ENCODE peak calls at places on chromosome 1, in ten cellular contexts. Y is T-helper 1 cell, Q is mucosa of descending colon, H is NCI-H1694, B is non-pigmented ciliary epithelial cell, Z is GM12865, U is ovary, G is GOT3, T is NAMALWA, K is NCI-H446. M is an unnamed sample.
A peak's percentile ranks its signal among the peaks of the same experiment; 100 is the strongest.

GRCh38 chr1:170856455-170856854 is 78.9 kb upstream of the MROH9 start:
- DNase-seq in Q (no peak), G (no peak), T (no peak), U (no peak), Z (no peak), K (no peak), Y (no peak), H (no peak), B (no peak), M (no peak)

GRCh38 chr1:26010800-26011199 is 10.8 kb upstream of the EXTL1 start:
- DNase-seq in Y (no peak), T (no peak), Q (no peak), B (no peak), G (no peak), H (no peak), U (no peak), K (no peak), Z (no peak), M (no peak)

GRCh38 chr1:159084867-159085266 is 8.3 kb upstream of the AIM2 start:
- DNase-seq in U (no peak), Z (no peak), K (no peak), G (no peak), Q (no peak), Y (no peak), B (no peak), H (no peak), T (no peak), M (no peak)

GRCh38 chr1:93349231-93350135 is 3.8 kb downstream of the DR1 start:
- DNase-seq in T (peak; percentile 17), Z (no peak), Y (no peak), G (no peak), H (no peak), K (peak; percentile 23), U (no peak), B (no peak), Q (no peak), M (no peak)

GRCh38 chr1:55131801-55132200 is 83.4 kb downstream of the USP24 start:
- DNase-seq in U (no peak), Q (no peak), H (no peak), Z (no peak), G (no peak), B (peak; percentile 62), T (no peak), K (no peak), Y (no peak), M (no peak)

GRCh38 chr1:113887392-113887767 is at the start of gene BCL2L15:
- DNase-seq in Y (no peak), B (no peak), Q (no peak), K (no peak), Z (no peak), H (no peak), T (no peak), G (no peak), U (no peak), M (no peak)

GRCh38 chr1:80657707-80658106 is 1143.0 kb upstream of the ADGRL2 start:
- DNase-seq in Q (no peak), H (no peak), K (no peak), Y (no peak), T (no peak), G (no peak), B (no peak), Z (no peak), U (no peak), M (no peak)

GRCh38 chr1:3249846-3250501 is 181.0 kb downstream of the PRDM16 start:
- DNase-seq in B (no peak), U (no peak), G (no peak), H (no peak), Q (peak; percentile 40), K (no peak), Z (no peak), Y (no peak), T (no peak), M (no peak)

GRCh38 chr1:203522237-203522636 is 28.3 kb downstream of the OPTC start:
- DNase-seq in B (no peak), Q (no peak), T (no peak), K (peak; percentile 87), Y (no peak), U (no peak), G (no peak), Z (no peak), H (peak; percentile 63), M (no peak)

GRCh38 chr1:216554934-216555333 is 131.7 kb upstream of the USH2A start:
- DNase-seq in U (no peak), Q (no peak), H (no peak), K (no peak), Y (no peak), G (no peak), B (no peak), T (no peak), Z (no peak), M (peak; percentile 41)

M was measured in kidney epithelial cell.